ENCODE peak calls at places on chromosomes 2 and 18, in six cellular contexts. V is stomach, B is tibial artery, R is endodermal cell, E is heart left ventricle, H is cardiac muscle cell. D is an unnamed sample. For H3K4me1, the result is how much of the 10 kb centered on the place peaks cover.

GRCh38 chr2:197993830-197994229 is 189.4 kb downstream of the PLCL1 start:
- DNase-seq in V (no peak), E (no peak), H (no peak), R (no peak), B (no peak), D (no peak)

GRCh38 chr18:67302043-67302442 is 214.5 kb downstream of the DSEL start:
- DNase-seq in H (no peak), R (no peak), V (no peak), E (no peak), B (no peak), D (no peak)

GRCh38 chr2:95353055-95353575 is 49.4 kb upstream of the FAHD2A start:
- DNase-seq in V (peak), E (no peak), B (peak), R (no peak), H (no peak), D (no peak)

GRCh38 chr2:8754056-8754790 is 72.4 kb downstream of the ID2 start:
- DNase-seq in V (no peak), E (no peak), B (no peak), R (no peak), H (no peak), D (no peak)

GRCh38 chr2:236799391-236800048 is 229.9 kb downstream of the ACKR3 start:
- DNase-seq in H (no peak), E (no peak), R (no peak), B (no peak), V (no peak), D (no peak)

GRCh38 chr2:63692002-63692606 is 103.3 kb downstream of the MDH1 start:
- DNase-seq in H (peak), R (no peak), E (no peak), V (no peak), B (no peak), D (no peak)

GRCh38 chr2:142176941-142177340 is 46.1 kb upstream of the LRP1B start:
- DNase-seq in H (no peak), R (no peak), B (no peak), E (no peak), V (no peak), D (no peak)

GRCh38 chr2:37782721-37783438 is 111.4 kb upstream of the CDC42EP3 start:
- DNase-seq in V (no peak), B (peak), R (no peak), E (no peak), H (no peak), D (no peak)

GRCh38 chr18:9513971-9514512 is 38.7 kb downstream of the RALBP1 start:
- DNase-seq in V (no peak), E (no peak), H (no peak), R (no peak), B (no peak), D (no peak)

GRCh38 chr18:63307555-63308200 is 11.9 kb downstream of the BCL2 start:
- DNase-seq in V (no peak), E (no peak), H (no peak), B (no peak), R (no peak), D (no peak)

GRCh38 chr2:83471708-83472107 is 987.4 kb downstream of the SUCLG1 start:
- DNase-seq in E (no peak), H (no peak), V (no peak), R (no peak), B (no peak), D (no peak)

GRCh38 chr2:8456149-8457091 is 225.4 kb upstream of the ID2 start:
- DNase-seq in R (no peak), E (no peak), V (peak), H (no peak), B (no peak), D (no peak)

GRCh38 chr2:182444806-182445205 is 18.0 kb upstream of the PDE1A start:
- DNase-seq in V (no peak), B (no peak), H (no peak), E (no peak), R (no peak), D (no peak)

GRCh38 chr2:120100627-120101026 is 87.8 kb downstream of the EPB41L5 start:
- DNase-seq in B (no peak), H (no peak), V (no peak), R (no peak), E (no peak), D (no peak)

GRCh38 chr18:36035253-36035652 is 32.1 kb downstream of the RPRD1A start:
- DNase-seq in R (no peak), B (no peak), E (no peak), H (no peak), V (no peak), D (no peak)

GRCh38 chr2:34031097-34031496 is 432.0 kb upstream of the FAM98A start:
- DNase-seq in R (no peak), E (no peak), V (no peak), B (no peak), H (peak), D (no peak)

GRCh38 chr18:41721103-41721502 is 233.9 kb upstream of the PIK3C3 start:
- DNase-seq in B (no peak), V (no peak), R (peak), H (no peak), E (no peak), D (no peak)

GRCh38 chr2:223930002-223930976 is 14.8 kb downstream of the WDFY1 start:
- DNase-seq in B (peak), H (no peak), R (peak), V (peak), E (peak), D (peak)

GRCh38 chr2:9809064-9809356 is 34.3 kb upstream of the TAF1B start:
- DNase-seq in R (no peak), E (no peak), H (no peak), B (no peak), V (peak), D (no peak)

GRCh38 chr2:119142822-119143221 is 15.7 kb downstream of the C1QL2 start:
- DNase-seq in E (no peak), V (no peak), R (no peak), B (no peak), H (no peak), D (no peak)

GRCh38 chr18:24544141-24544498 is 83.7 kb downstream of the HRH4 start:
- DNase-seq in E (no peak), R (no peak), V (no peak), H (peak), B (no peak), D (no peak)

DNA sequence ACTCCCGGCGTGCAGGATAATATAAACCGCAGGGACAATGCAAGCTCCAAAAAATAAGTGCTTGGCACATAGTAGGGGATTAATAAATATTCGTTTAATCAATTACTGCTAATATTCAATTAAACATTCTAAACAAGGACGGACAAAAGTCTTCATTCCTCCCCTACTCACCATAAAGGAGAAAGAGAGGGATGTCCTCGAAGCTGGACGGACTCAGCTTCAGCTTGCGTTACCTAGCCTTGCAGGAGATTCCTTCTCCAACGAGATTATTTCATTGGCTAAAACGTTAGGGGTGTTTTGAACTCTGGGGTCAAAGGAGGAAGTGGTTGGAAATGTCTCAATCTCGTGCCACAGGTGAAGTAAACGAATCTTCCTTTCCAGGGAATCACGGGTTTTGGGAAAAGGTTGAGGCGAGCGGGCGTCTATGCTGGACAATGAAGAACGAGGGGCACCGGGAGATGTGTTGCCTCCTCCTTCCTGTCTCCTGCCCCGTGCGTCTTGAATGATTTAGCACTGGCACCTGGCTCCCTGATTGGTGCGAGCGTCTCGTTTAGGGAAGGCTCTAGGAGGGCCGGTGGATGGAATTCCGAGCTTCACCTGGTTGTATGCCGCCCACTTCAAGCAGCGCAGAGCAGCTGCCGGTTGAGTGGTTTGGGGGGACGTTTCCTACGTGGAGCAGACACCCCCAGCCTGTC is 2.0 kb upstream of the GAD1 start:
- DNase-seq in E (no peak), R (peak), B (no peak), V (no peak), H (no peak), D (no peak)
- H3K4me3 ChIP-seq in E (no peak), R (no peak), B (no peak), V (no peak), H (no peak), D (no peak)

GRCh38 chr2:15752552-15753232 is 161.0 kb downstream of the DDX1 start:
- DNase-seq in H (no peak), R (no peak), B (no peak), V (no peak), E (no peak), D (no peak)

GRCh38 chr2:15750822-15751221 is 159.2 kb downstream of the DDX1 start:
- DNase-seq in R (peak), H (no peak), B (no peak), V (no peak), E (no peak), D (no peak)

GRCh38 chr2:15750433-15750814 is 158.8 kb downstream of the DDX1 start:
- DNase-seq in E (no peak), B (no peak), R (peak), H (no peak), V (no peak), D (no peak)

GRCh38 chr2:15749460-15750432 is 158.1 kb downstream of the DDX1 start:
- DNase-seq in R (peak), B (no peak), E (no peak), H (no peak), V (no peak), D (no peak)

GRCh38 chr2:15751477-15751876 is 159.8 kb downstream of the DDX1 start:
- DNase-seq in E (no peak), H (no peak), V (no peak), B (no peak), R (peak), D (no peak)
- H3K4me1 ChIP-seq in E (under half), H (under half), V (under half), B (under half), R (under half), D (under half)

DNA sequence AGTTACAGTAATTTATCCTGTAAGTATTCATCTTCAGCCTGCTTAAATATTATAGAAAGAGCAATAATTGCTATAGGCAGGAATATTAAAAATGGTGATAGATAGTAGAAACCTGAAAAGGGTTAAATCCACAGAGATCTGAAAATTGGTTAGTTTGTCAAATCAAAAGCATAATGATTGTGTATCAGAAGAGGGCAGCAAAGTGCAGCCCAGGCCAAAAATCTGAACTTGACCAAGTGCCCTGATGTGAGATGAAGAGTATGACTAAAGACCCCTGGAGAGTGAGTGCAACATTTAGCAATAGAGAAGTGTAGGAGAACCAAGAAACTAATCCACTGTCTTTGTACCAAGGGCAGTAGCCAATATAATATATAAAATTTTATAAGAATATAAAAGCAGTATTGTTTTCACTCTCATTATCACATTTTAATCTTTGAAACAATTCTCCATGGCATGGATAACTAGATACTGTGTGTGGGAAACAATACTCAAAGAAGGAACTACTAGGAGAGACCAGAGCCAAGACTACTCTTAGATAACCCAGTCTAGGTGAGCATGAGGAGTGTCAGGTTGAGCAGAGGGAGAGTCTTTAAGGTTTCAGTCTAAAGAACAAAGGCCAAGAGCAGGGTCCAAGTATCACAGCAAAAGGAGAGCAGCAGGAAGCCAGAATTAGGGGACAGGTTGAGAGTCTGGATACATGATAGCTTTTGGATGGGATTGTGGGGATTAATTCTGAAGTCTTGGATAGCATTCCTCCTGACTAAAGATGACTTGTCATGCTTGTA is 148.7 kb downstream of the CALCRL start:
- DNase-seq in B (no peak), H (peak), R (peak), V (no peak), E (no peak), D (no peak)
- TF ChIP-seq CTCF in B (peak), H (peak), R (peak), V (no peak), E (peak), D (peak)

GRCh38 chr2:170710609-170710979 is 4.5 kb upstream of the SP5 start:
- DNase-seq in E (no peak), V (no peak), B (no peak), R (no peak), H (no peak), D (no peak)
- H3K4me3 ChIP-seq in E (no peak), V (no peak), B (no peak), R (peak), H (no peak), D (no peak)

GRCh38 chr2:207143131-207143473 is 22.6 kb downstream of the KLF7 start:
- DNase-seq in H (no peak), R (no peak), B (no peak), E (no peak), V (no peak), D (no peak)

GRCh38 chr2:207141381-207141780 is 24.4 kb downstream of the KLF7 start:
- DNase-seq in B (no peak), H (no peak), E (no peak), V (no peak), R (no peak), D (no peak)

GRCh38 chr2:207144191-207144795 is 21.5 kb downstream of the KLF7 start:
- DNase-seq in V (no peak), R (no peak), E (no peak), B (no peak), H (no peak), D (no peak)

GRCh38 chr2:207142461-207142860 is 23.3 kb downstream of the KLF7 start:
- DNase-seq in H (peak), B (no peak), E (no peak), V (no peak), R (no peak), D (no peak)

GRCh38 chr2:207143474-207144190 is 22.1 kb downstream of the KLF7 start:
- DNase-seq in V (peak), H (peak), B (peak), R (peak), E (peak), D (peak)
- H3K4me1 ChIP-seq in V (half or more), H (under half), B (half or more), R (under half), E (half or more), D (half or more)

DNA sequence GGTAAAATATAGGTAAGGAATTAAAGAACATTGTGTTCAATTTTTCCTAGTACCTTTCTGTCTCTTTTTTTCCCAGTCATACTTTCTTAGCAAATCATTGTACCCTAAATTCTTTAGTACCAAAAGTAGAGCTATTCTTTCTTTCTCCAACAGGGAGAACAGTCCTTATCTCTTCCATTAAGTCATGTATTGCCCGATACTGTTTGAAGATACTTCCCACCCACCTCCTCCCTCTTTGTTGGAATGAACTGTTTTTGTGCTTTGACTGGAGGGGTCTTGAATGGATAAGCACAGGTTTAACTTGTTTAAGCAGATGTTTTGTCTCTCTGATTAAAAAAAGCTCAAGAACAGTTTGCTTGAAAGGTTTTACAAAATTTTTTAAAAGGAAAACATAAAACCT is 41.3 kb downstream of the RAB10 start:
- DNase-seq in V (no peak), R (no peak), H (no peak), E (no peak), B (no peak), D (no peak)
- TF ChIP-seq CTCF in V (no peak), R (no peak), H (no peak), E (no peak), B (no peak), D (no peak)

DNA sequence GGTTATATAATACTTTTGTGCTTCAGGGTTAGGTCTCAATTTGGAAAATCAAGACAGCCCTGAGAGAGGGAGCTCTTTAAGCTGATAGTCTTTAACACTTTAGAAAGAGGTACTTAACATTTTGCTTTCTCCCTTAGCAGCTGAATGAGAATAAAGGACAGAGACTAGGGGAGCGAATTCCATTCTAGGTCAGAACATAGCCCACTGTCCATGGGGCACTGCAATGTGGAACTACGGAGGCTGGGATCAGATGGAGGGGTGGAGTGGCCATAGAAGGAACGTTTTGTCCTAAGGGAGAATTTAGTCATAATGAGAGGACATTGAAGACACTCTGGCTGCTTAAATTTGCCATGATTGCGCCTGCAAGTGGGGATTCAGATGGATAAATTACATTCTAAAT is 794 bp downstream of the GKN2 start:
- DNase-seq in B (no peak), R (no peak), E (no peak), V (no peak), H (peak), D (no peak)
- H3K4me3 ChIP-seq in B (no peak), R (no peak), E (no peak), V (peak), H (no peak), D (peak)

GRCh38 chr2:203720922-203721672 is 14.7 kb downstream of the CD28 start:
- DNase-seq in R (peak), E (no peak), H (no peak), B (no peak), V (no peak), D (no peak)

GRCh38 chr2:203721770-203722169 is 15.3 kb downstream of the CD28 start:
- DNase-seq in H (no peak), V (no peak), E (no peak), B (no peak), R (no peak), D (no peak)

GRCh38 chr2:203719456-203719855 is 13.0 kb downstream of the CD28 start:
- DNase-seq in V (no peak), B (no peak), H (no peak), E (no peak), R (no peak), D (no peak)

GRCh38 chr2:203720011-203720410 is 13.6 kb downstream of the CD28 start:
- DNase-seq in R (peak), V (no peak), H (no peak), B (no peak), E (no peak), D (no peak)

GRCh38 chr2:203722411-203722810 is 16.0 kb downstream of the CD28 start:
- DNase-seq in V (no peak), R (no peak), H (no peak), B (no peak), E (no peak), D (no peak)
- H3K4me1 ChIP-seq in V (under half), R (under half), H (under half), B (under half), E (under half), D (under half)